ENCODE peak calls at places on chromosomes 7 and 10, in eight cellular contexts. S is left cardiac atrium, B is fibroblast of gingiva, R is Panc1, O is occipital lobe, Q is NCI-H524, I is GM03348, M is tibial artery. D is an unnamed sample.

GRCh38 chr7:100649826-100650565 is 6.3 kb downstream of the ACTL6B start:
- DNase-seq in I (no peak), O (no peak), B (no peak), R (no peak), Q (no peak), M (no peak), S (no peak), D (no peak)

GRCh38 chr7:517848-518629 is 1.6 kb downstream of the PDGFA start:
- DNase-seq in R (no peak), M (peak; percentile 82), Q (peak; percentile 15), B (peak; percentile 70), O (peak; percentile 47), S (peak; percentile 83), I (peak; percentile 82), D (peak; percentile 61)

GRCh38 chr7:74579800-74580685 is 77.5 kb upstream of the GTF2I start:
- DNase-seq in M (peak; percentile 37), S (no peak), O (no peak), I (peak; percentile 33), Q (no peak), B (peak; percentile 83), R (no peak), D (no peak)

GRCh38 chr10:11165591-11166543 is 148.2 kb downstream of the CELF2 start:
- DNase-seq in R (peak; percentile 13), M (peak; percentile 75), Q (no peak), I (peak; percentile 33), O (no peak), B (no peak), S (peak; percentile 40), D (peak; percentile 35)

GRCh38 chr7:604038-604883 is 84.6 kb upstream of the PDGFA start:
- DNase-seq in O (peak; percentile 35), S (peak; percentile 92), R (no peak), I (no peak), M (peak; percentile 88), B (no peak), Q (no peak), D (no peak)

GRCh38 chr10:79155301-79156081 is 86.7 kb downstream of the ZMIZ1 start:
- DNase-seq in Q (no peak), R (no peak), B (peak; percentile 34), M (peak; percentile 72), I (peak; percentile 59), S (peak; percentile 67), O (no peak), D (no peak)

GRCh38 chr10:5284311-5285057 is 80.3 kb upstream of the UCN3 start:
- DNase-seq in B (peak; percentile 68), I (peak; percentile 76), M (no peak), S (no peak), Q (no peak), O (no peak), R (no peak), D (no peak)

GRCh38 chr7:48074231-48074654 is 14.8 kb upstream of the UPP1 start:
- DNase-seq in R (no peak), M (no peak), O (no peak), S (no peak), B (peak; percentile 19), Q (no peak), I (peak; percentile 28), D (no peak)

GRCh38 chr10:112831826-112832225 is 118.2 kb upstream of the TCF7L2 start:
- DNase-seq in I (no peak), B (no peak), R (no peak), S (no peak), M (no peak), Q (no peak), O (no peak), D (no peak)

GRCh38 chr10:110612629-110613028 is 31.5 kb upstream of the RBM20 start:
- DNase-seq in I (no peak), S (no peak), R (no peak), M (no peak), Q (no peak), B (no peak), O (no peak), D (no peak)

GRCh38 chr7:125412890-125413665 is 483.5 kb upstream of the POT1 start:
- DNase-seq in S (no peak), M (no peak), B (no peak), I (no peak), Q (no peak), R (no peak), O (no peak), D (no peak)

GRCh38 chr7:146242661-146243060 is 126.1 kb downstream of the CNTNAP2 start:
- DNase-seq in O (no peak), B (no peak), S (no peak), M (no peak), Q (no peak), R (no peak), I (no peak), D (no peak)

GRCh38 chr10:31467791-31468535 is 148.9 kb downstream of the ZEB1 start:
- DNase-seq in B (peak; percentile 6), S (no peak), M (no peak), O (no peak), I (no peak), R (peak; percentile 2), Q (peak; percentile 62), D (no peak)

GRCh38 chr7:101630591-101630990 is 1.5 kb upstream of the MYL10 start:
- DNase-seq in Q (no peak), O (no peak), I (no peak), R (no peak), B (no peak), M (no peak), S (no peak), D (no peak)

GRCh38 chr7:132462478-132462877 is 113.8 kb downstream of the PLXNA4 start:
- DNase-seq in S (no peak), I (no peak), B (no peak), M (no peak), Q (no peak), R (no peak), O (no peak), D (no peak)

GRCh38 chr10:122279725-122280141 is 8.6 kb downstream of the BTBD16 start:
- DNase-seq in M (no peak), R (no peak), O (peak; percentile 44), S (no peak), Q (peak; percentile 52), B (peak; percentile 26), I (peak; percentile 43), D (peak; percentile 32)

GRCh38 chr7:521221-522070 is 1.8 kb upstream of the PDGFA start:
- DNase-seq in B (peak; percentile 25), R (no peak), I (peak; percentile 60), Q (peak; percentile 43), S (peak; percentile 89), M (peak; percentile 52), O (peak; percentile 16), D (no peak)

GRCh38 chr10:78539247-78539766 is 505.6 kb downstream of the RPS24 start:
- DNase-seq in I (no peak), R (no peak), B (no peak), M (no peak), Q (no peak), O (no peak), S (no peak), D (no peak)

GRCh38 chr7:157269341-157270059 is 67.3 kb upstream of the DNAJB6 start:
- DNase-seq in B (no peak), S (no peak), R (no peak), M (no peak), O (no peak), Q (no peak), I (no peak), D (no peak)

GRCh38 chr10:43155221-43155620 is 17.0 kb downstream of the CSGALNACT2 start:
- DNase-seq in M (no peak), S (no peak), I (no peak), O (no peak), R (no peak), B (no peak), Q (no peak), D (no peak)

GRCh38 chr7:36441344-36442022 is 51.8 kb downstream of the ANLN start:
- DNase-seq in S (no peak), B (no peak), M (no peak), R (no peak), I (no peak), Q (peak; percentile 63), O (no peak), D (no peak)

GRCh38 chr10:51000164-51000563 is 74.1 kb upstream of the PRKG1 start:
- DNase-seq in Q (no peak), O (no peak), B (peak; percentile 50), S (no peak), M (no peak), R (no peak), I (peak; percentile 58), D (no peak)

GRCh38 chr7:45171946-45172345 is 14.4 kb downstream of the RAMP3 start:
- DNase-seq in O (no peak), M (no peak), B (no peak), R (no peak), I (no peak), S (no peak), Q (no peak), D (no peak)

GRCh38 chr10:70816220-70816894 is 609 bp downstream of the SGPL1 start:
- DNase-seq in O (peak; percentile 61), S (peak; percentile 76), B (peak; percentile 77), M (peak; percentile 65), Q (peak; percentile 39), R (no peak), I (peak; percentile 92), D (peak; percentile 44)

GRCh38 chr7:124764071-124764846 is 1.3 kb downstream of the GPR37 start:
- DNase-seq in M (no peak), I (no peak), S (peak; percentile 17), Q (peak; percentile 49), O (no peak), R (no peak), B (no peak), D (no peak)

GRCh38 chr7:154795437-154795836 is 207.5 kb downstream of the PAXIP1 start:
- DNase-seq in B (no peak), S (no peak), R (no peak), M (no peak), Q (no peak), O (peak; percentile 44), I (no peak), D (no peak)

GRCh38 chr7:27501001-27501400 is 161.7 kb downstream of the HIBADH start:
- DNase-seq in O (no peak), S (no peak), I (no peak), Q (no peak), B (no peak), M (no peak), R (no peak), D (no peak)

GRCh38 chr7:142528608-142529408 is 220.5 kb upstream of the PRSS1 start:
- DNase-seq in B (no peak), I (no peak), R (no peak), M (no peak), Q (no peak), S (no peak), O (no peak), D (no peak)

GRCh38 chr7:41559426-41559825 is 143.5 kb downstream of the INHBA start:
- DNase-seq in M (no peak), O (no peak), Q (no peak), R (no peak), B (no peak), I (no peak), S (no peak), D (no peak)

GRCh38 chr10:11881477-11882417 is 58.6 kb downstream of the PROSER2 start:
- DNase-seq in R (peak; percentile 52), Q (no peak), B (no peak), S (no peak), M (no peak), O (no peak), I (no peak), D (no peak)

GRCh38 chr7:12719978-12720377 is 32.5 kb downstream of the ARL4A start:
- DNase-seq in Q (no peak), R (no peak), B (no peak), S (no peak), I (no peak), M (no peak), O (no peak), D (no peak)

GRCh38 chr10:109820620-109821405 is 102.5 kb downstream of the XPNPEP1 start:
- DNase-seq in M (no peak), O (no peak), Q (no peak), S (no peak), B (no peak), I (no peak), R (no peak), D (no peak)

GRCh38 chr7:135557455-135558336 is at the start of gene NUP205:
- DNase-seq in S (peak; percentile 79), O (peak; percentile 71), M (peak; percentile 64), Q (peak; percentile 80), R (peak; percentile 95), I (peak; percentile 89), B (peak; percentile 79), D (peak; percentile 89)

GRCh38 chr7:150923191-150923590 is 54.9 kb downstream of the KCNH2 start:
- DNase-seq in I (no peak), B (no peak), R (no peak), O (no peak), Q (no peak), S (no peak), M (no peak), D (no peak)

D was measured in hippocampal formation.